ENCODE peak calls at places on chromosomes 6 and 20, in eight cellular contexts. One of them, this sample, is unnamed.

GRCh38 chr6:117555262-117555849 is 47.0 kb downstream of the GOPC start:
- DNase-seq in left ventricle myocardium inferior: no peak
- DNase-seq in HFF-Myc: no peak
- DNase-seq in astrocyte of the spinal cord: no peak
- DNase-seq in tibial artery: no peak
- DNase-seq in prostate gland: no peak
- DNase-seq in WERI-Rb-1: no peak
- DNase-seq in fibroblast of villous mesenchyme: no peak
- DNase-seq in this sample: no peak

GRCh38 chr20:46704714-46705377 is 4.6 kb upstream of the SLC2A10 start:
- DNase-seq in left ventricle myocardium inferior: no peak
- DNase-seq in astrocyte of the spinal cord: no peak
- DNase-seq in prostate gland: no peak
- DNase-seq in tibial artery: no peak
- DNase-seq in WERI-Rb-1: no peak
- DNase-seq in fibroblast of villous mesenchyme: no peak
- DNase-seq in HFF-Myc: no peak
- DNase-seq in this sample: no peak

GRCh38 chr6:84867521-84867920 is 103.1 kb upstream of the TBX18 start:
- DNase-seq in tibial artery: no peak
- DNase-seq in prostate gland: no peak
- DNase-seq in fibroblast of villous mesenchyme: peak
- DNase-seq in HFF-Myc: no peak
- DNase-seq in astrocyte of the spinal cord: peak
- DNase-seq in WERI-Rb-1: no peak
- DNase-seq in left ventricle myocardium inferior: no peak
- DNase-seq in this sample: no peak

GRCh38 chr20:2289475-2289874 is 6.3 kb upstream of the TGM3 start:
- DNase-seq in WERI-Rb-1: no peak
- DNase-seq in prostate gland: no peak
- DNase-seq in fibroblast of villous mesenchyme: no peak
- DNase-seq in astrocyte of the spinal cord: no peak
- DNase-seq in left ventricle myocardium inferior: no peak
- DNase-seq in tibial artery: peak
- DNase-seq in HFF-Myc: no peak
- DNase-seq in this sample: peak

GRCh38 chr6:132130530-132131298 is 179.5 kb upstream of the CCN2 start:
- DNase-seq in WERI-Rb-1: no peak
- DNase-seq in tibial artery: peak
- DNase-seq in prostate gland: peak
- DNase-seq in HFF-Myc: no peak
- DNase-seq in left ventricle myocardium inferior: peak
- DNase-seq in fibroblast of villous mesenchyme: peak
- DNase-seq in astrocyte of the spinal cord: peak
- DNase-seq in this sample: peak

GRCh38 chr20:62489186-62489939 is 13.6 kb upstream of the GATA5 start:
- DNase-seq in HFF-Myc: no peak
- DNase-seq in WERI-Rb-1: no peak
- DNase-seq in left ventricle myocardium inferior: no peak
- DNase-seq in astrocyte of the spinal cord: no peak
- DNase-seq in fibroblast of villous mesenchyme: peak
- DNase-seq in tibial artery: no peak
- DNase-seq in prostate gland: no peak
- DNase-seq in this sample: no peak

GRCh38 chr6:5325173-5325572 is 63.9 kb downstream of the FARS2 start:
- DNase-seq in prostate gland: no peak
- DNase-seq in WERI-Rb-1: no peak
- DNase-seq in tibial artery: no peak
- DNase-seq in astrocyte of the spinal cord: no peak
- DNase-seq in fibroblast of villous mesenchyme: no peak
- DNase-seq in left ventricle myocardium inferior: no peak
- DNase-seq in HFF-Myc: no peak
- DNase-seq in this sample: peak

GRCh38 chr6:118509009-118509617 is 39.0 kb upstream of the PLN start:
- DNase-seq in astrocyte of the spinal cord: peak
- DNase-seq in left ventricle myocardium inferior: no peak
- DNase-seq in WERI-Rb-1: peak
- DNase-seq in tibial artery: no peak
- DNase-seq in prostate gland: no peak
- DNase-seq in HFF-Myc: no peak
- DNase-seq in fibroblast of villous mesenchyme: peak
- DNase-seq in this sample: peak

GRCh38 chr6:93419304-93420162 is at the start of gene EPHA7:
- DNase-seq in HFF-Myc: no peak
- DNase-seq in tibial artery: peak
- DNase-seq in WERI-Rb-1: peak
- DNase-seq in prostate gland: peak
- DNase-seq in fibroblast of villous mesenchyme: peak
- DNase-seq in left ventricle myocardium inferior: peak
- DNase-seq in astrocyte of the spinal cord: peak
- DNase-seq in this sample: peak

GRCh38 chr20:8678098-8678776 is 390.6 kb upstream of the PLCB4 start:
- DNase-seq in fibroblast of villous mesenchyme: peak
- DNase-seq in prostate gland: no peak
- DNase-seq in WERI-Rb-1: no peak
- DNase-seq in left ventricle myocardium inferior: no peak
- DNase-seq in astrocyte of the spinal cord: no peak
- DNase-seq in HFF-Myc: no peak
- DNase-seq in tibial artery: no peak
- DNase-seq in this sample: no peak

GRCh38 chr6:30060634-30060981 is 457 bp upstream of the POLR1H start:
- DNase-seq in fibroblast of villous mesenchyme: peak
- DNase-seq in tibial artery: peak
- DNase-seq in WERI-Rb-1: peak
- DNase-seq in left ventricle myocardium inferior: no peak
- DNase-seq in astrocyte of the spinal cord: no peak
- DNase-seq in HFF-Myc: no peak
- DNase-seq in prostate gland: no peak
- DNase-seq in this sample: peak

GRCh38 chr6:130134594-130134993 is 88.2 kb downstream of the SAMD3 start:
- DNase-seq in WERI-Rb-1: no peak
- DNase-seq in astrocyte of the spinal cord: no peak
- DNase-seq in left ventricle myocardium inferior: no peak
- DNase-seq in tibial artery: no peak
- DNase-seq in HFF-Myc: no peak
- DNase-seq in prostate gland: no peak
- DNase-seq in fibroblast of villous mesenchyme: no peak
- DNase-seq in this sample: peak

GRCh38 chr20:51347871-51348270 is 194.6 kb downstream of the NFATC2 start:
- DNase-seq in fibroblast of villous mesenchyme: no peak
- DNase-seq in astrocyte of the spinal cord: no peak
- DNase-seq in left ventricle myocardium inferior: no peak
- DNase-seq in tibial artery: peak
- DNase-seq in HFF-Myc: no peak
- DNase-seq in WERI-Rb-1: no peak
- DNase-seq in prostate gland: no peak
- DNase-seq in this sample: no peak

GRCh38 chr6:157486632-157487031 is 105.6 kb downstream of the ZDHHC14 start:
- DNase-seq in prostate gland: no peak
- DNase-seq in WERI-Rb-1: no peak
- DNase-seq in tibial artery: no peak
- DNase-seq in fibroblast of villous mesenchyme: no peak
- DNase-seq in astrocyte of the spinal cord: no peak
- DNase-seq in left ventricle myocardium inferior: no peak
- DNase-seq in HFF-Myc: no peak
- DNase-seq in this sample: no peak

GRCh38 chr6:128516514-128516898 is 3.9 kb downstream of the PTPRK start:
- DNase-seq in fibroblast of villous mesenchyme: no peak
- DNase-seq in astrocyte of the spinal cord: peak
- DNase-seq in left ventricle myocardium inferior: no peak
- DNase-seq in tibial artery: no peak
- DNase-seq in WERI-Rb-1: no peak
- DNase-seq in HFF-Myc: no peak
- DNase-seq in prostate gland: no peak
- DNase-seq in this sample: peak
- TF ChIP-seq CTCF in fibroblast of villous mesenchyme: peak
- TF ChIP-seq CTCF in astrocyte of the spinal cord: peak
- TF ChIP-seq CTCF in left ventricle myocardium inferior: peak
- TF ChIP-seq CTCF in tibial artery: peak
- TF ChIP-seq CTCF in WERI-Rb-1: no peak
- TF ChIP-seq CTCF in HFF-Myc: no peak
- TF ChIP-seq CTCF in prostate gland: no peak
- TF ChIP-seq CTCF in this sample: no peak

GRCh38 chr6:33343953-33344611 is 26.5 kb upstream of the ZBTB22 start:
- DNase-seq in fibroblast of villous mesenchyme: no peak
- DNase-seq in HFF-Myc: no peak
- DNase-seq in left ventricle myocardium inferior: no peak
- DNase-seq in WERI-Rb-1: no peak
- DNase-seq in prostate gland: no peak
- DNase-seq in astrocyte of the spinal cord: no peak
- DNase-seq in tibial artery: no peak
- DNase-seq in this sample: peak
- H3K4me3 ChIP-seq in fibroblast of villous mesenchyme: no peak
- H3K4me3 ChIP-seq in HFF-Myc: no peak
- H3K4me3 ChIP-seq in left ventricle myocardium inferior: no peak
- H3K4me3 ChIP-seq in WERI-Rb-1: no peak
- H3K4me3 ChIP-seq in prostate gland: no peak
- H3K4me3 ChIP-seq in astrocyte of the spinal cord: no peak
- H3K4me3 ChIP-seq in tibial artery: no peak
- H3K4me3 ChIP-seq in this sample: peak

DNA sequence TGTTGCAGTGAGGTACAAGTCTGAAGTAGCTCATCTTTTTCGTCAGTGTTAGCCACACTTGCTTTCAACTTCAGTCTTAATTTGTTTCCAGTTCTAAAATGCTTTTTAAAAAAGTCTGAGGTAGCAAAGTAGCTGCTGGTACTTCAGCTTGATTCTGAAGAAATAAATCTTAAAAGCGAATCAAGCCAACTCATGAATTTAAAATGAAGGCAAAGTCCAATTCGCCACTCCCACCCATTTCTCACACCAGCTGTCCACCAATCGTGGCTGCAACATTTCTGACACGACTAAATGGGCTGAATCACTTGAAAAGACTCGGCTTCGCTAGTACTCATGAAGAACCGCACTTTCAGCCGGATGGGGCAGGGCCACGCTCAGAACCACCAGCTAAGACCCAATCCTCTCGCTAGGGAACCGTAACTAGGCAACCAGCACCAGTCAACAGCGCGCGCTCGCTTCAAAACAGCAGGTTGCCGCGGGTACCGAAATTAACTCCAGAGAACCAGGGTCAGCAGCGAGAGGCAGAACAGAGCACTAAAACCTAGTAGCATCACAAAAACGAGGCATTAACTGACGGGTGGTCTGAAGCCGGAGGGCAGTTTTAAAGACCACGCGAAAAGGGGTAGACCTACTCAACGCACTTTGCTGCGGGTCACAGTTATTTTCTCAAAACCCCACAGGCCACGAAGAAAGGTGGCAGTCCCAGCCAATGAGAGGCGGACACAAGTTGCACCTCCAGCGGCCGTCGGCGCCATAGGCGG is 900 bp downstream of the BCLAF1 start:
- DNase-seq in WERI-Rb-1: peak
- DNase-seq in astrocyte of the spinal cord: peak
- DNase-seq in HFF-Myc: peak
- DNase-seq in tibial artery: peak
- DNase-seq in fibroblast of villous mesenchyme: peak
- DNase-seq in prostate gland: peak
- DNase-seq in left ventricle myocardium inferior: peak
- DNase-seq in this sample: peak
- TF ChIP-seq CTCF in WERI-Rb-1: peak
- TF ChIP-seq CTCF in astrocyte of the spinal cord: peak
- TF ChIP-seq CTCF in HFF-Myc: no peak
- TF ChIP-seq CTCF in tibial artery: peak
- TF ChIP-seq CTCF in fibroblast of villous mesenchyme: peak
- TF ChIP-seq CTCF in prostate gland: no peak
- TF ChIP-seq CTCF in left ventricle myocardium inferior: peak
- TF ChIP-seq CTCF in this sample: no peak

GRCh38 chr6:169097336-169098052 is 156.2 kb downstream of the THBS2 start:
- DNase-seq in fibroblast of villous mesenchyme: peak
- DNase-seq in astrocyte of the spinal cord: peak
- DNase-seq in tibial artery: no peak
- DNase-seq in HFF-Myc: peak
- DNase-seq in prostate gland: no peak
- DNase-seq in WERI-Rb-1: peak
- DNase-seq in left ventricle myocardium inferior: no peak
- DNase-seq in this sample: no peak
- H3K4me3 ChIP-seq in fibroblast of villous mesenchyme: no peak
- H3K4me3 ChIP-seq in astrocyte of the spinal cord: no peak
- H3K4me3 ChIP-seq in tibial artery: no peak
- H3K4me3 ChIP-seq in HFF-Myc: no peak
- H3K4me3 ChIP-seq in prostate gland: no peak
- H3K4me3 ChIP-seq in WERI-Rb-1: no peak
- H3K4me3 ChIP-seq in left ventricle myocardium inferior: no peak
- H3K4me3 ChIP-seq in this sample: no peak

DNA sequence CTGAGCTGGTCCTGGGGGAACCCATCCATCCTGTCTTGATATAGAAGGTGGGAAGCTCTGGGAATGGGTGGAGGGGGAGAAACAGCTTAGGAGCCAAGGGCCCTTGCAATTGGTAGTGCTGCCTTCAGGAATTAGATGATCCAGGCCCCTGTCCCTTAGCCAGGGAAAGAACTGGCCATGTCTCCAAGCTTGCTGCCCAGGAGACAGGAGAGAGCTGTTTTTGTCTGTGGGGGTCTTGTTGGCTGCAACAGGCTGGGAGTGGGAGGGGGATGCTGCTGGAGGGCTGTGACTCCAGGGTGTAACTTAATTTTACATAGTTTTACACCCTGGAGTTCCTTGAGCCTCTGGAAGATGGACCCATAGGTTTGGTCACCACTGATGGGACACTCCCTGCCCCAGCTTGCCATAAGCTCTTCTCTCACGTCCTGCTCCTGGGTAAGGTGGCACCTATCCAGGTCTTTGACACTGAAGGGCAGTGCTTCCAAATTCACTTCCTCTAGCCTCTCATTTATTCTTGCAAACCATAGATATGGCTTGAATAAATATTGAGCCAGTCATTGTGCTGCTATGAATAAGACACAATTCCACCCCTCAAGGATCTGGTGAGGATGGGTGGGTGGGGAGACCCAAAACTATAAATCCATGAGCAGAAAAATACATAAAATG is 16.8 kb downstream of the VEGFA start:
- DNase-seq in prostate gland: no peak
- DNase-seq in left ventricle myocardium inferior: peak
- DNase-seq in WERI-Rb-1: no peak
- DNase-seq in HFF-Myc: no peak
- DNase-seq in tibial artery: no peak
- DNase-seq in astrocyte of the spinal cord: peak
- DNase-seq in fibroblast of villous mesenchyme: no peak
- DNase-seq in this sample: no peak
- TF ChIP-seq CTCF in prostate gland: no peak
- TF ChIP-seq CTCF in left ventricle myocardium inferior: no peak
- TF ChIP-seq CTCF in WERI-Rb-1: no peak
- TF ChIP-seq CTCF in HFF-Myc: no peak
- TF ChIP-seq CTCF in tibial artery: no peak
- TF ChIP-seq CTCF in astrocyte of the spinal cord: no peak
- TF ChIP-seq CTCF in fibroblast of villous mesenchyme: no peak
- TF ChIP-seq CTCF in this sample: no peak

GRCh38 chr6:26161322-26161721 is 74.1 kb downstream of the HFE start:
- DNase-seq in HFF-Myc: no peak
- DNase-seq in tibial artery: no peak
- DNase-seq in WERI-Rb-1: no peak
- DNase-seq in astrocyte of the spinal cord: no peak
- DNase-seq in fibroblast of villous mesenchyme: no peak
- DNase-seq in left ventricle myocardium inferior: no peak
- DNase-seq in prostate gland: no peak
- DNase-seq in this sample: no peak
- H3K4me3 ChIP-seq in HFF-Myc: no peak
- H3K4me3 ChIP-seq in tibial artery: no peak
- H3K4me3 ChIP-seq in WERI-Rb-1: no peak
- H3K4me3 ChIP-seq in astrocyte of the spinal cord: no peak
- H3K4me3 ChIP-seq in fibroblast of villous mesenchyme: no peak
- H3K4me3 ChIP-seq in left ventricle myocardium inferior: no peak
- H3K4me3 ChIP-seq in prostate gland: no peak
- H3K4me3 ChIP-seq in this sample: no peak

GRCh38 chr6:37741757-37742400 is 44.2 kb upstream of the MDGA1 start:
- DNase-seq in fibroblast of villous mesenchyme: peak
- DNase-seq in WERI-Rb-1: peak
- DNase-seq in HFF-Myc: no peak
- DNase-seq in astrocyte of the spinal cord: no peak
- DNase-seq in left ventricle myocardium inferior: peak
- DNase-seq in prostate gland: no peak
- DNase-seq in tibial artery: no peak
- DNase-seq in this sample: no peak
- TF ChIP-seq CTCF in fibroblast of villous mesenchyme: peak
- TF ChIP-seq CTCF in WERI-Rb-1: peak
- TF ChIP-seq CTCF in HFF-Myc: peak
- TF ChIP-seq CTCF in astrocyte of the spinal cord: peak
- TF ChIP-seq CTCF in left ventricle myocardium inferior: peak
- TF ChIP-seq CTCF in prostate gland: no peak
- TF ChIP-seq CTCF in tibial artery: no peak
- TF ChIP-seq CTCF in this sample: peak